ENCODE peak calls at places on chromosome 7, in four cellular contexts. B is astrocyte of the cerebellum, I is fibroblast of pulmonary artery, G is astrocyte of the spinal cord. J is an unnamed sample.

GRCh38 chr7:106420741-106421140 is 136.0 kb upstream of the NAMPT start:
- DNase-seq in I (no peak), B (no peak), G (no peak), J (no peak)

GRCh38 chr7:20514364-20514763 is 101.1 kb upstream of the ABCB5 start:
- DNase-seq in G (peak), B (peak), I (peak), J (no peak)

GRCh38 chr7:73526892-73527821 is 5.1 kb upstream of the BAZ1B start:
- DNase-seq in I (no peak), G (no peak), B (no peak), J (no peak)

GRCh38 chr7:67392596-67393438 is 396.2 kb downstream of the TYW1 start:
- DNase-seq in B (no peak), G (no peak), I (no peak), J (no peak)

GRCh38 chr7:138889566-138889965 is 91.6 kb upstream of the ATP6V0A4 start:
- DNase-seq in B (no peak), G (peak), I (peak), J (no peak)

GRCh38 chr7:19749658-19750057 is 23.8 kb downstream of the TMEM196 start:
- DNase-seq in B (no peak), G (peak), I (peak), J (no peak)

GRCh38 chr7:78226059-78226658 is 427.6 kb downstream of the PHTF2 start:
- DNase-seq in G (no peak), B (peak), I (peak), J (no peak)

GRCh38 chr7:20474244-20474643 is 141.2 kb upstream of the ABCB5 start:
- DNase-seq in I (no peak), G (no peak), B (no peak), J (no peak)

GRCh38 chr7:101123703-101124068 is 3.2 kb upstream of the SERPINE1 start:
- DNase-seq in G (no peak), I (no peak), B (no peak), J (no peak)

GRCh38 chr7:116173051-116174028 is 37.0 kb upstream of the TES start:
- DNase-seq in I (peak), G (peak), B (peak), J (peak)

GRCh38 chr7:114791771-114792170 is 130.1 kb upstream of the MDFIC start:
- DNase-seq in G (peak), B (no peak), I (no peak), J (no peak)

GRCh38 chr7:98653601-98654310 is 36.7 kb downstream of the NPTX2 start:
- DNase-seq in B (no peak), G (no peak), I (no peak), J (no peak)

GRCh38 chr7:105638942-105639495 is 57.7 kb upstream of the EFCAB10 start:
- DNase-seq in B (no peak), G (peak), I (no peak), J (no peak)

GRCh38 chr7:108278776-108279175 is 148.6 kb upstream of the LAMB4 start:
- DNase-seq in B (no peak), G (no peak), I (no peak), J (no peak)

GRCh38 chr7:145817687-145818086 is 298.9 kb upstream of the CNTNAP2 start:
- DNase-seq in I (no peak), G (no peak), B (no peak), J (no peak)

GRCh38 chr7:41027428-41028115 is 675.3 kb downstream of the INHBA start:
- DNase-seq in I (peak), B (peak), G (peak), J (peak)

GRCh38 chr7:4682621-4683042 is 537 bp downstream of the FOXK1 start:
- DNase-seq in G (peak), B (no peak), I (peak), J (no peak)

GRCh38 chr7:69412331-69413146 is 185.7 kb upstream of the AUTS2 start:
- DNase-seq in I (peak), G (no peak), B (no peak), J (no peak)

GRCh38 chr7:52854681-52855080 is 180.8 kb upstream of the POM121L12 start:
- DNase-seq in G (no peak), I (no peak), B (no peak), J (no peak)

GRCh38 chr7:104034679-104035078 is 45.2 kb upstream of the RELN start:
- DNase-seq in I (no peak), G (no peak), B (no peak), J (no peak)

GRCh38 chr7:47576031-47576908 is 5.6 kb downstream of the TNS3 start:
- DNase-seq in I (peak), G (peak), B (no peak), J (no peak)

GRCh38 chr7:78083466-78084120 is 285.0 kb downstream of the PHTF2 start:
- DNase-seq in G (no peak), I (no peak), B (no peak), J (no peak)

GRCh38 chr7:80134536-80135305 is at the start of gene GNAI1:
- DNase-seq in B (no peak), G (peak), I (peak), J (no peak)

GRCh38 chr7:55400191-55400590 is 35.1 kb downstream of the LANCL2 start:
- DNase-seq in B (no peak), I (no peak), G (no peak), J (no peak)

GRCh38 chr7:47039899-47040298 is 542.0 kb downstream of the TNS3 start:
- DNase-seq in I (peak), G (peak), B (peak), J (no peak)

GRCh38 chr7:13981070-13981469 is 8.4 kb downstream of the ETV1 start:
- DNase-seq in G (peak), I (peak), B (peak), J (peak)

GRCh38 chr7:43872401-43873165 is 3.3 kb upstream of the MRPS24 start:
- DNase-seq in B (peak), I (peak), G (peak), J (peak)

GRCh38 chr7:42986213-42986612 is 54.0 kb downstream of the MRPL32 start:
- DNase-seq in I (no peak), G (no peak), B (no peak), J (no peak)

GRCh38 chr7:55326079-55326847 is 38.9 kb upstream of the LANCL2 start:
- DNase-seq in I (no peak), B (no peak), G (no peak), J (no peak)

GRCh38 chr7:85630904-85631582 is 444.2 kb upstream of the SEMA3D start:
- DNase-seq in I (peak), G (peak), B (no peak), J (no peak)

GRCh38 chr7:114082934-114083647 is 164.3 kb upstream of the PPP1R3A start:
- DNase-seq in B (no peak), G (peak), I (peak), J (no peak)

GRCh38 chr7:128920913-128921582 is 10.5 kb upstream of the KCP start:
- DNase-seq in B (no peak), G (no peak), I (no peak), J (no peak)

GRCh38 chr7:97409346-97409745 is 291.8 kb downstream of the SDHAF3 start:
- DNase-seq in I (no peak), G (no peak), B (no peak), J (no peak)

GRCh38 chr7:123682690-123683089 is 27.0 kb downstream of the LMOD2 start:
- DNase-seq in I (peak), B (peak), G (peak), J (peak)

GRCh38 chr7:18700147-18700546 is 204.6 kb downstream of the HDAC9 start:
- DNase-seq in G (no peak), B (no peak), I (no peak), J (no peak)

GRCh38 chr7:23072043-23072442 is 33.5 kb upstream of the KLHL7 start:
- DNase-seq in B (no peak), G (peak), I (peak), J (no peak)

GRCh38 chr7:74476546-74477095 is 22.9 kb downstream of the GTF2IRD1 start:
- DNase-seq in G (no peak), B (no peak), I (no peak), J (no peak)

GRCh38 chr7:131164025-131164899 is 163.4 kb upstream of the MKLN1 start:
- DNase-seq in G (peak), B (peak), I (peak), J (no peak)
- TF ChIP-seq CTCF in G (no peak), B (no peak), I (no peak), J (no peak)

GRCh38 chr7:159067870-159068787 is 76.5 kb downstream of the VIPR2 start:
- DNase-seq in G (no peak), I (peak), B (no peak), J (no peak)
- TF ChIP-seq CTCF in G (no peak), I (no peak), B (no peak), J (no peak)

GRCh38 chr7:36086571-36086970 is 66.5 kb upstream of the EEPD1 start:
- DNase-seq in G (no peak), B (no peak), I (no peak), J (no peak)

GRCh38 chr7:36083626-36084380 is 69.3 kb upstream of the EEPD1 start:
- DNase-seq in I (no peak), B (no peak), G (no peak), J (no peak)

GRCh38 chr7:36082910-36083309 is 70.1 kb upstream of the EEPD1 start:
- DNase-seq in B (no peak), G (no peak), I (no peak), J (no peak)

GRCh38 chr7:36085096-36085495 is 68.0 kb upstream of the EEPD1 start:
- DNase-seq in B (no peak), I (no peak), G (no peak), J (no peak)

DNA sequence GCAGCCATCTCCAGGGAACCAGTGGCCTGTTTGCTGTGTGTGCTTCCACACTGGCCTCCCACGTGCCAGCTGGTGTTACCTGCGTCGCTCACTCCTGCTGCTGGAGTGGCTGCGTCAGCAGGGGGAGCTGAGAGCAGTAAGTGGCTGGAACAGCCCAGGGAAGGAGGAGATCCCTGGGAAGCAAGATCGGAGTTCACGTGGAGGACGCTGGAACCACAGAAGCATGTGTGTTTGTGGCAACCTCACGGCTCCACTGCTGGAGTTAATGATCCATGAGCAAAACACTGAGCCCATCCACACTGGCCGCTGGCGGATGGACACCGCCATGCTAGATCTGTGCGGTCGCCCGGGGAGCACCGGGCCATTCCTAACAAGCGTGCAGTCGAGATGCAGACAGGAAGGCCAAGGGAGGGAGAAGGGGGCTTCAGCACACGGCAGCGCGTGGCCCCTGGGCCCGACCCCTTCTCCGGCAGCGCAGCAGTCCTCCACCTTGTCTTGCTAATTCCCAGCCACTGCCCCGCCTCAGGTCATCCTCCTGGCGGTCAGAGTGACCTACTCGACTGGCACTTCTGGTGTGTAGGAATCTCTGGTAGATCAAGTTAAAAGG is 68.5 kb upstream of the EEPD1 start:
- DNase-seq in I (peak), G (peak), B (peak), J (no peak)
- TF ChIP-seq CTCF in I (peak), G (peak), B (peak), J (peak)

GRCh38 chr7:157139142-157140117 is 704 bp downstream of the UBE3C start:
- DNase-seq in G (peak), B (no peak), I (peak), J (no peak)

GRCh38 chr7:157140118-157140905 is 1.6 kb downstream of the UBE3C start:
- DNase-seq in B (no peak), G (no peak), I (no peak), J (no peak)

GRCh38 chr7:157138101-157138423 is 664 bp upstream of the UBE3C start:
- DNase-seq in B (no peak), I (no peak), G (no peak), J (no peak)

GRCh38 chr7:157136372-157136771 is 2.4 kb upstream of the UBE3C start:
- DNase-seq in I (peak), G (peak), B (peak), J (peak)

GRCh38 chr7:157138424-157139141 is at the start of gene UBE3C:
- DNase-seq in B (peak), I (peak), G (peak), J (peak)
- TF ChIP-seq CTCF in B (no peak), I (no peak), G (no peak), J (no peak)

GRCh38 chr7:11633325-11633724 is 198.7 kb downstream of the THSD7A start:
- DNase-seq in B (no peak), I (no peak), G (no peak), J (no peak)

GRCh38 chr7:11625669-11626068 is 206.3 kb downstream of the THSD7A start:
- DNase-seq in I (peak), B (peak), G (peak), J (no peak)

GRCh38 chr7:11636274-11636673 is 195.7 kb downstream of the THSD7A start:
- DNase-seq in I (no peak), G (no peak), B (no peak), J (no peak)

GRCh38 chr7:11630355-11630754 is 201.6 kb downstream of the THSD7A start:
- DNase-seq in I (no peak), B (no peak), G (no peak), J (no peak)
- TF ChIP-seq CTCF in I (no peak), B (no peak), G (no peak), J (no peak)

GRCh38 chr7:151038951-151039849 is 9.1 kb upstream of the ASIC3 start:
- DNase-seq in B (peak), G (peak), I (peak), J (no peak)

GRCh38 chr7:151043959-151044358 is 4.4 kb upstream of the ASIC3 start:
- DNase-seq in B (no peak), I (no peak), G (no peak), J (no peak)

GRCh38 chr7:151045262-151045661 is 3.1 kb upstream of the ASIC3 start:
- DNase-seq in G (no peak), I (no peak), B (no peak), J (no peak)

GRCh38 chr7:151039850-151040548 is 8.3 kb upstream of the ASIC3 start:
- DNase-seq in B (no peak), I (no peak), G (no peak), J (no peak)

DNA sequence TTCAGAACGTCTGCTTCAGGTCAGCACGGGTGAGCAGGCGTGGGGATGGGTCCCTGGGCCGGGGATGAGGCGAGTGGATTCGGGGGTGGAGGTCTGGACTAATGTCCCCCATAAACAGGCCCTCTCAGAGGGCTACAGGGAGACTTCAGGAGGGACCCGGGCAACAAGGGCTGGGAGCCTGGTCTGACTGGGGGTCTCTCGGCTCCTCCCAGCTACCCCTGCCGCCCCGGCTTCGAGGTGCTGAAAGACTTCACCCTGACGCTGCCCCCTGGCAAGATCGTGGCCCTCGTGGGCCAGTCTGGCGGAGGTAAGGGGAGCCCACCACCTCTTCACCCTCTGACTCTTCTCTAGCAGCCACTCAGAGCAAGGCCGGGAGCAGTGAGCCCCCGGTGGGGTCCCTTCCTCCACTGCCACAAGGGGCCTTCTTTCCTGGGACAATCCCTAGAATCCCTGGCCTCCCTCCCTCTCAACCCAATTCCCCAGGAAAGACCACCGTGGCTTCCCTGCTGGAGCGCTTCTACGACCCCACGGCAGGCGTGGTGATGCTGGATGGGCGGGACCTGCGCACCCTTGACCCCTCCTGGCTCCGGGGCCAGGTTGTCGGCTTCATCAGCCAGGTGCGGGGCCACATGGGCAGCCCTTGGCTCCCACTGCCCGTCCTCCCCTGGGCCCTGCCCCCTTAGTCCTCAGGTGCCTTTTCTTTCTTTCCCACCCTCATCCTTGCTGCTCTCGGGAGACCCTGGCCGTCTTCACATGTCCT is 7.5 kb upstream of the ASIC3 start:
- DNase-seq in G (no peak), I (no peak), B (no peak), J (no peak)
- TF ChIP-seq CTCF in G (no peak), I (no peak), B (no peak), J (no peak)